ENCODE peak calls at places on chromosomes 7 and 10, in seven cellular contexts. O is PC-3, R is Calu3, N is cardiac fibroblast, I is heart right ventricle, A is AG09309, J is AG10803. X is an unnamed sample.

GRCh38 chr10:71239946-71240795 is 27.8 kb downstream of the UNC5B start:
- DNase-seq in R (no peak), A (no peak), N (no peak), J (no peak), O (no peak), I (peak), X (no peak)

GRCh38 chr7:76063525-76063924 is 15.6 kb downstream of the MDH2 start:
- DNase-seq in N (no peak), J (no peak), R (peak), I (peak), O (no peak), A (no peak), X (peak)

GRCh38 chr7:516216-516605 is 3.4 kb downstream of the PDGFA start:
- DNase-seq in I (no peak), R (no peak), N (peak), O (no peak), A (no peak), J (peak), X (no peak)

GRCh38 chr10:49285232-49285631 is 13.7 kb upstream of the C10orf71 start:
- DNase-seq in I (no peak), R (no peak), A (no peak), O (peak), N (peak), J (peak), X (no peak)

GRCh38 chr7:801940-802364 is 30.3 kb upstream of the SUN1 start:
- DNase-seq in J (no peak), N (no peak), R (no peak), O (no peak), A (no peak), I (peak), X (no peak)

GRCh38 chr7:147519062-147519461 is 1071.5 kb upstream of the C7orf33 start:
- DNase-seq in I (no peak), J (peak), N (no peak), O (no peak), A (no peak), R (no peak), X (no peak)

GRCh38 chr10:1611936-1612550 is 125.3 kb downstream of the ADARB2 start:
- DNase-seq in N (no peak), I (no peak), J (no peak), R (no peak), O (no peak), A (no peak), X (no peak)

GRCh38 chr7:5396542-5396941 is 27.1 kb downstream of the TNRC18 start:
- DNase-seq in N (no peak), I (no peak), O (peak), R (peak), J (peak), A (no peak), X (peak)

GRCh38 chr10:91360434-91360833 is 49.7 kb upstream of the HECTD2 start:
- DNase-seq in R (no peak), O (no peak), I (no peak), A (no peak), N (no peak), J (no peak), X (no peak)

GRCh38 chr7:151992375-151992774 is 33.1 kb upstream of the GALNT11 start:
- DNase-seq in R (peak), A (no peak), N (peak), J (no peak), O (peak), I (peak), X (peak)

GRCh38 chr7:40133561-40134427 is 628 bp downstream of the MPLKIP start:
- DNase-seq in J (peak), I (no peak), O (peak), R (no peak), A (no peak), N (peak), X (peak)

GRCh38 chr10:91536790-91537189 is 96.1 kb downstream of the PPP1R3C start:
- DNase-seq in R (no peak), N (no peak), J (peak), A (no peak), I (no peak), O (no peak), X (no peak)

GRCh38 chr10:117130346-117130745 is 7.7 kb downstream of the VAX1 start:
- DNase-seq in R (no peak), J (no peak), O (no peak), A (no peak), N (no peak), I (no peak), X (no peak)

GRCh38 chr7:128729489-128729888 is 9.7 kb upstream of the CALU start:
- DNase-seq in O (no peak), I (no peak), R (no peak), J (no peak), N (no peak), A (no peak), X (no peak)

GRCh38 chr10:2782265-2782664 is 285.1 kb upstream of the PFKP start:
- DNase-seq in O (no peak), R (no peak), N (no peak), A (no peak), I (no peak), J (no peak), X (no peak)

GRCh38 chr10:61971016-61971350 is 69.5 kb downstream of the ARID5B start:
- DNase-seq in O (no peak), N (peak), R (no peak), J (no peak), A (no peak), I (no peak), X (no peak)

GRCh38 chr7:142549007-142549406 is 200.3 kb upstream of the PRSS1 start:
- DNase-seq in I (no peak), O (no peak), R (no peak), A (no peak), J (peak), N (no peak), X (no peak)

GRCh38 chr10:14396441-14397048 is 65.8 kb upstream of the FRMD4A start:
- DNase-seq in J (peak), A (no peak), R (no peak), N (peak), I (no peak), O (peak), X (no peak)

GRCh38 chr7:156608176-156608478 is 32.4 kb upstream of the RNF32 start:
- DNase-seq in A (no peak), N (no peak), I (no peak), J (no peak), O (no peak), R (no peak), X (no peak)

GRCh38 chr10:50322075-50322474 is 70.8 kb upstream of the ASAH2 start:
- DNase-seq in A (no peak), O (peak), R (no peak), N (peak), I (no peak), J (peak), X (peak)

GRCh38 chr10:90968448-90969086 is 47.7 kb upstream of the ANKRD1 start:
- DNase-seq in A (peak), O (peak), J (peak), I (no peak), R (no peak), N (peak), X (peak)

GRCh38 chr7:15886626-15887025 is 200.1 kb upstream of the MEOX2 start:
- DNase-seq in I (no peak), O (no peak), J (no peak), A (no peak), N (no peak), R (no peak), X (no peak)

GRCh38 chr7:90424720-90425119 is 21.5 kb downstream of the CLDN12 start:
- DNase-seq in J (no peak), A (no peak), I (no peak), N (no peak), R (no peak), O (no peak), X (no peak)

GRCh38 chr10:110802090-110802489 is 69.6 kb upstream of the PDCD4 start:
- DNase-seq in A (peak), O (no peak), I (no peak), N (peak), J (peak), R (no peak), X (no peak)

GRCh38 chr7:98283127-98283886 is 1.8 kb downstream of the BRI3 start:
- DNase-seq in R (no peak), O (peak), N (peak), J (peak), I (peak), A (peak), X (no peak)

GRCh38 chr10:31190488-31190887 is 128.5 kb upstream of the ZEB1 start:
- DNase-seq in R (no peak), A (no peak), N (no peak), O (no peak), J (no peak), I (no peak), X (no peak)

GRCh38 chr7:129438839-129439640 is 4.8 kb downstream of the STRIP2 start:
- DNase-seq in O (peak), N (peak), R (peak), A (no peak), I (no peak), J (no peak), X (peak)

GRCh38 chr7:127514499-127514898 is 70.9 kb downstream of the GCC1 start:
- DNase-seq in A (peak), R (peak), N (peak), I (no peak), J (peak), O (peak), X (peak)

DNA sequence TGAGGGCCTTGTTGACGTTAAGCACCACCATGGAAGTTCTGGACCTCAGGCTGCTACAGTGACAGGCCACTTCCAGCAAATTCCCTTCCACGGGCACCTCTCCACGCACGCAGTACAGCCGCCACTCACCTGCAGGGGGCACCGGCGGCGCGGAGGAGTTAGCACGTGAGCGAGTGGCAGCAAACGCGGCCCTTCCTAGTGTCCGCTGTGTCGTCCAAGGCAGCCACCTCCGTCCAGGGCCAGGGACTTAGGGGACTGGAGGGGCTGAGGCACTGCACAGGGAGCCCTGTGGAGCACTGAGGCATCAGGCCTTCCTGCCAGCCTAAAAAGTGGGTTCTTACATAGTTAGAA is 164.4 kb downstream of the SVIL start:
- DNase-seq in N (no peak), A (no peak), O (no peak), I (no peak), J (no peak), R (no peak), X (no peak)
- TF ChIP-seq CTCF in N (peak), A (peak), O (peak), I (no peak), J (peak), R (peak), X (no peak)

DNA sequence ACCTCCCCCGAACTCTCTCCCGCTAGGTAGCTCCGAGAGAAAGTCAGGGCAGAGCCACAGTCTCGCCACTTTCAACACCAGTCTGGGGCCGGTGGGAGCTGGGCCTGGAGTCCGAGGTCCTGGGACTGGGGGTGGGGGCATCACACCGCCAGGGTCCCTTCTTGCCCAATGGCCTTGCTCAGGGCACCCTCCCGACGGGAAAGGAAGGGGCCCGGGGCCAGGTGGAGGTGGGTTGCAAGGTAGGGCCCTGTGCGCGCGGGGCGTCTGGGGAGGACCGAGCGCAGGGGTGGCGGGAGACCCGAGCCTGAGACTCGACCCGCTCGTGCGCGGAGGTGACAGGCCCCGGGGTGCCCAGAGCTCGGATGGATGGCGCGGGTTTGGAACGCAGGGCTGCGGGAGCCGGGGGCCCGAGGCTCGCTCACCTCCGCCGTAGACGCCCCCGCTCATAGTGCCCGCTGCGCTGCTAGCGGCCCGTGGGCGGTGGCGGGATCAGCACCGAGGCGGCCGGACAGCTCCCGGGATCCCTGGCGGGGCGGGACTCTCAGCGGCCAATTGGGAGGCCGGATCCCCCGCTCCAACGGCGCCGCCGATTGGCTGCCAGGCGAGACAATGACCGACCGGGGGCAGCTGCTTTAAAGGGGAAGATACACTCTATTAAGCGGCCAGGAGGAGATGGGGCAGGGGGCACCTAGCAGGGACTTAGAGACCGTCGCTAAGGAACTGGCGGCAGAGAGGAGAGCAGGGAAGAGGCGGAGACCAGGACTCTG is at the start of gene ACTL6B:
- DNase-seq in R (no peak), J (no peak), I (peak), N (peak), A (no peak), O (no peak), X (peak)
- TF ChIP-seq CTCF in R (no peak), J (no peak), I (no peak), N (no peak), A (no peak), O (no peak), X (no peak)

GRCh38 chr7:135035252-135035651 is 48.9 kb downstream of the AGBL3 start:
- DNase-seq in I (no peak), N (no peak), O (no peak), A (no peak), J (no peak), R (no peak), X (no peak)
- TF ChIP-seq CTCF in I (no peak), N (no peak), O (no peak), A (no peak), J (no peak), R (no peak), X (no peak)

GRCh38 chr10:68988530-68989316 is at the start of gene KIFBP:
- DNase-seq in J (peak), A (peak), R (peak), N (peak), I (peak), O (peak), X (peak)
- TF ChIP-seq CTCF in J (peak), A (peak), R (peak), N (peak), I (no peak), O (peak), X (peak)

GRCh38 chr10:4240641-4241197 is 455.7 kb upstream of the KLF6 start:
- DNase-seq in R (no peak), O (no peak), A (peak), J (peak), I (no peak), N (peak), X (no peak)
- TF ChIP-seq CTCF in R (no peak), O (no peak), A (no peak), J (no peak), I (no peak), N (no peak), X (no peak)

GRCh38 chr7:2892571-2892970 is 48.5 kb upstream of the GNA12 start:
- DNase-seq in I (no peak), N (no peak), J (no peak), A (no peak), O (no peak), R (no peak), X (no peak)

GRCh38 chr7:2894118-2894940 is 50.2 kb upstream of the GNA12 start:
- DNase-seq in I (no peak), N (no peak), R (no peak), O (no peak), J (no peak), A (no peak), X (no peak)

GRCh38 chr7:2893411-2893861 is 49.3 kb upstream of the GNA12 start:
- DNase-seq in I (no peak), N (no peak), R (no peak), J (no peak), A (no peak), O (no peak), X (no peak)

GRCh38 chr7:2897023-2897422 is 52.9 kb upstream of the GNA12 start:
- DNase-seq in A (no peak), I (no peak), O (no peak), J (no peak), N (no peak), R (no peak), X (no peak)

DNA sequence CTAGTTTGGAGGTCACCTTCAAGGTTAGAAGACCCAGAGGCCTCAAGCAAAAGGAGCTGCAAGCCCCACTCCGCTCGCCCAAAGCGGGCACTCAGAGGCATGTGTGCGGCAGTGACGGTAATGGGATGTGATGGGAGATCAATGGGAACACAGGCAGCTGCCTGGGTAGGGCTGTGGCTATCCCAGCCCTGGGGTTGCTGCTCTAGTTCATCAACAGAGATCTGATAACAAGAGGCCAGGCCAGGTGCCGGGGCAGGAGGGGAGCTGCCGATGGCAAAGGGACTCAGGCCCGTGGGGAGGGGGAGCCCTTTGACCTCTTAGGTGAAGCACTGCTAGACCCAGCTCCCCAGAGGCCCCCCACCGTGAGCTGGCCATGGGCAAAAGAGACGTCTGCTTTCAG is 52.0 kb upstream of the GNA12 start:
- DNase-seq in I (no peak), O (no peak), N (no peak), A (no peak), R (no peak), J (no peak), X (no peak)
- TF ChIP-seq CTCF in I (no peak), O (no peak), N (no peak), A (no peak), R (no peak), J (no peak), X (no peak)

GRCh38 chr7:158829342-158830210 is at the start of gene ESYT2:
- DNase-seq in N (peak), J (peak), A (peak), R (peak), O (peak), I (peak), X (peak)
- TF ChIP-seq CTCF in N (no peak), J (no peak), A (peak), R (no peak), O (peak), I (no peak), X (peak)